ENCODE peak calls at places on chromosomes 16 and 17, in nine cellular contexts. T, L, B, V, Q, H, S, N and U are unnamed samples.
A peak's percentile ranks its signal among the peaks of the same experiment; 100 is the strongest.

GRCh38 chr16:81444448-81445121 is at the start of gene CMIP:
- DNase-seq in B (peak; percentile 88), L (peak; percentile 96), Q (peak; percentile 81), T (peak; percentile 98), H (peak; percentile 92), N (peak; percentile 83), S (peak; percentile 88), V (peak; percentile 64), U (peak; percentile 87)

GRCh38 chr16:86991679-86992078 is 325.5 kb downstream of the C16orf95 start:
- DNase-seq in B (no peak), S (no peak), V (no peak), Q (no peak), L (no peak), N (no peak), T (no peak), H (no peak), U (no peak)

GRCh38 chr16:26801628-26802027 is 265.1 kb upstream of the C16orf82 start:
- DNase-seq in Q (no peak), T (no peak), S (no peak), N (no peak), L (no peak), H (no peak), V (no peak), B (no peak), U (no peak)

GRCh38 chr17:42407289-42407836 is 15.7 kb downstream of the CAVIN1 start:
- DNase-seq in N (peak; percentile 89), V (peak; percentile 92), H (peak; percentile 89), B (peak; percentile 81), T (no peak), L (peak; percentile 93), Q (peak; percentile 94), S (peak; percentile 82), U (peak; percentile 90)

GRCh38 chr17:44628234-44629188 is 27.8 kb upstream of the MEIOC start:
- DNase-seq in L (peak; percentile 91), N (peak; percentile 64), V (peak; percentile 27), B (no peak), H (peak; percentile 32), Q (peak; percentile 22), T (peak; percentile 69), S (peak; percentile 66), U (no peak)

GRCh38 chr17:31859487-31860008 is 504 bp upstream of the COPRS start:
- DNase-seq in N (no peak), H (no peak), L (no peak), B (no peak), Q (no peak), S (no peak), T (no peak), V (no peak), U (no peak)

GRCh38 chr17:73641779-73642580 is 2.3 kb downstream of the SDK2 start:
- DNase-seq in V (no peak), Q (no peak), T (no peak), N (no peak), L (no peak), B (no peak), S (no peak), H (no peak), U (no peak)

GRCh38 chr17:17924131-17924856 is 47.9 kb downstream of the TOM1L2 start:
- DNase-seq in V (no peak), S (no peak), H (no peak), N (no peak), Q (no peak), B (no peak), L (no peak), T (no peak), U (no peak)

DNA sequence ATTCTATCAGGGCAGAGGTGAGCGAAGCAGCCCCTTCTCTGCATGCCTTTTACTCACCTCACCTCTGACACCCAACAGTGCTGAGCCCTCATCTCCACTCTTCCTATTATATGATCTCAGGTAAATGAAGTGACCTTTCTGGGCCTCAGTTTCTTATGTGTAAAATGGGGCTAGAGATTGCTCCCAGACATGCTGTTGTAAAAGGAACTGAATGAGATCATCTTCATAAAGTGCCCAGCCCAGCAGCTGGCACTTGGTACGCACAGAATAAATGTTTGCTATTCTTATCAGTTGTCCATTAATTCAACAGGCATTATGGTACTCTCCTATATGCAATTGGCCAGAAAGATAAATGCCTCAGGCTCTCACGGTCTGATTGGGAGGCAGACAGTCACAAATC is 4.5 kb upstream of the GALK1 start:
- DNase-seq in B (no peak), Q (no peak), V (no peak), N (no peak), L (no peak), T (no peak), S (no peak), H (no peak), U (peak; percentile 56)
- H3K27ac ChIP-seq in B (no peak overlapping the region), Q (no peak overlapping the region), V (no peak overlapping the region), N (no peak overlapping the region), L (no peak overlapping the region), T (no peak overlapping the region), S (no peak overlapping the region), H (no peak overlapping the region), U (no peak overlapping the region)

GRCh38 chr17:13756763-13757162 is 155.0 kb upstream of the HS3ST3A1 start:
- DNase-seq in S (no peak), N (no peak), H (no peak), Q (no peak), T (no peak), L (no peak), B (no peak), V (no peak), U (no peak)
- TF ChIP-seq CTCF in S (no peak), N (no peak), H (peak; percentile 22), Q (no peak), T (no peak), L (no peak), B (no peak), V (no peak), U (no peak)

GRCh38 chr17:14067347-14067746 is 2.0 kb upstream of the COX10 start:
- DNase-seq in Q (no peak), B (no peak), H (no peak), V (no peak), N (no peak), L (no peak), S (no peak), T (no peak), U (no peak)

GRCh38 chr17:14057591-14057990 is 11.7 kb upstream of the COX10 start:
- DNase-seq in Q (no peak), V (no peak), B (no peak), H (no peak), L (no peak), T (no peak), S (no peak), N (no peak), U (no peak)

GRCh38 chr17:14058051-14058450 is 11.3 kb upstream of the COX10 start:
- DNase-seq in N (no peak), T (no peak), Q (no peak), B (no peak), H (no peak), L (no peak), S (no peak), V (no peak), U (no peak)

GRCh38 chr17:14060706-14061105 is 8.6 kb upstream of the COX10 start:
- DNase-seq in N (no peak), T (no peak), S (no peak), V (no peak), H (no peak), B (no peak), Q (no peak), L (no peak), U (no peak)

DNA sequence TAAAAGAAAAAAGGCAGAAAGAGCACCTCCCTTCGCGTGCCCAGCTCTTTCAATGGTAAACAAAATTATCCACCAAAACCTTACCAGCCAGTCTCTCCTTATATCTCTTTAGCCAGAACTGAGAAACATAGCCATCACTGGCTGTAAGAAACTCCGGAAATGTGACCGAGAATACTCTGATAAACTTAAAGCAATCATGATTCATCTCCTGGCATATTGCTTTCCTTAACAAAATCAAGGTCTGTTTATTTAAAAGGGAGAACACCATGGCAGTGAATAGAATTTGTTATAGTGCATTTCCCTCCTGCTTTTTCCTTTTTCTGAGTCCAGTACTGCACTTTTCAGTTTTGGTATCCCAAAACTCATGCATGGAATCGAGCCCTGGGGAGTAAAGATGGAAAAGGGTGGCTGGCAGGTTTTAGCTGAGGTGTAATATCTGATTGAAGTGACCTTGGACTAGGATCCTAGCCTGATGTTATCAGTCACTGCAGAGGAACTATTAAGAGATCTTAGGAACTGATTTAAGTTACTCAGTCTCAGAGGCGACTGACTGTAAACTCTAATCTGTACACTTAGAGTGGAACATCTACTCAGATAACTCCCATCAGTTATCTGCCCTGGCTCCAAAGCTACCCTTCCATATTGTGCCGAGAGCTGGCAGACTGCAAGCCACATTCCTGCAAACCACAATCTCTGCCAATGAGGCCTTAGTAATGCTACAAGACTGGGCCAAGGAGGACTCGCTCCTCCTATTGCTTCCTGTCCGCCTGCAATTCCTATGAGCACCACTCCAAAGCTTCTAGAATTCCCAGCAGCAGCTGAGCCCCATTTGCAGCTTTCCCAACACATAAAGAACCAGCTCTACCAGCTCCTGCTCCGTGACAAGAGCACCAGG is 7.4 kb upstream of the COX10 start:
- DNase-seq in V (no peak), B (no peak), S (no peak), L (no peak), H (no peak), T (no peak), N (no peak), Q (peak; percentile 58), U (no peak)
- H3K4me3 ChIP-seq in V (no peak overlapping the region), B (no peak overlapping the region), S (no peak overlapping the region), L (no peak overlapping the region), H (no peak overlapping the region), T (no peak overlapping the region), N (no peak overlapping the region), Q (no peak overlapping the region), U (no peak overlapping the region)

GRCh38 chr17:519450-520212 is 167.0 kb upstream of the RPH3AL start:
- DNase-seq in Q (no peak), V (no peak), S (no peak), T (no peak), N (no peak), L (no peak), H (no peak), B (no peak), U (no peak)

GRCh38 chr17:521168-521525 is 168.5 kb upstream of the RPH3AL start:
- DNase-seq in T (no peak), N (no peak), B (no peak), H (no peak), L (no peak), V (no peak), S (no peak), Q (no peak), U (no peak)

GRCh38 chr17:521561-522325 is 169.1 kb upstream of the RPH3AL start:
- DNase-seq in N (no peak), V (no peak), H (no peak), T (no peak), L (no peak), Q (no peak), B (no peak), S (no peak), U (no peak)

GRCh38 chr17:522912-523311 is 170.3 kb upstream of the RPH3AL start:
- DNase-seq in N (no peak), H (no peak), V (no peak), T (no peak), Q (no peak), L (no peak), S (no peak), B (no peak), U (no peak)

DNA sequence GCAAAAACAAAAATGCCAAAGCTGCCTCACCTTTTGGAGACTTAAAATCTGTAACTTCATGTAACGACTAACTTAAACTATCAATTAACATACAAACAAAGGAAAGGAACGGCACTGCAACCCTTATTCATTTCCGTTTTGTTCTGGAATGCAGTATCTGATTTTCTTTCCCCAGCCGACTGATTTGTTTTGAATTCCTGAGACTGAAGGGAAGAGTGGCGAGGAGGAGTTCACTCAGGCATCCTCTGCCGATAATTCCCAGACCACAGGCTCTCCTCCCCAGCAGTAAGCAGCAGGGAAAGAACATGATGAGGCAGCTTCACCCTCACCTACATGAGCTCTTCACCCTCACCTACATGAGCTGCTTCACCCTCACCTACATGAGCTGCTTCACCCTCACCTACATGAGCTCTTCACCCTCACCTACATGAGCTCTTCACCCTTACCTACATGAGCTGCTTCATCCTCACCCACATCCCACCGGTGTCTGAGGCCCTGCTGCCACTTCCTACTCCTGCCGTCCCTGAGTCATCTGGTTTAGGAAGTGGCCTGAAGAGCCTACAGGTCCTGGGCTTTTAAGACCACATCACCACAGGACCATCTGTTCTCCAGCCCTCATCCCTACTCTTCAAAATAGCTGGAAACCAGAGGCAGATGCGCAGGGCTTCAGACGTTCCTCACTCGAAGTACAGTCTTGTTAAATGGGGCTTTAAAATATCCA is 168.0 kb upstream of the RPH3AL start:
- DNase-seq in T (no peak), L (no peak), H (no peak), B (no peak), N (no peak), V (no peak), S (no peak), Q (no peak), U (no peak)
- H3K27ac ChIP-seq in T (peak overlapping the region; percentile 67), L (no peak overlapping the region), H (no peak overlapping the region), B (no peak overlapping the region), N (peak overlapping the region; percentile 28), V (no peak overlapping the region), S (no peak overlapping the region), Q (no peak overlapping the region), U (no peak overlapping the region)